ENCODE peak calls at places on chromosomes 3 and 15, in four cellular contexts. One of them, this sample, is unnamed.

GRCh38 chr3:69997486-69998307 is 1.8 kb upstream of the SAMMSON start:
- DNase-seq in brain microvascular endothelial cell: no peak
- DNase-seq in T-helper 2 cell: no peak
- DNase-seq in GM20000: no peak
- DNase-seq in this sample: no peak

GRCh38 chr3:117528688-117529087 is 819.1 kb downstream of the TUSC7 start:
- DNase-seq in T-helper 2 cell: no peak
- DNase-seq in brain microvascular endothelial cell: no peak
- DNase-seq in GM20000: no peak
- DNase-seq in this sample: no peak

GRCh38 chr3:184354121-184354728 is 7.2 kb downstream of the CLCN2 start:
- DNase-seq in brain microvascular endothelial cell: no peak
- DNase-seq in T-helper 2 cell: peak
- DNase-seq in GM20000: peak
- DNase-seq in this sample: no peak

GRCh38 chr3:16509721-16510619 is 3.5 kb downstream of the RFTN1 start:
- DNase-seq in T-helper 2 cell: no peak
- DNase-seq in GM20000: peak
- DNase-seq in brain microvascular endothelial cell: no peak
- DNase-seq in this sample: no peak

GRCh38 chr3:113659121-113659531 is 37.3 kb downstream of the USF3 start:
- DNase-seq in brain microvascular endothelial cell: no peak
- DNase-seq in GM20000: no peak
- DNase-seq in T-helper 2 cell: no peak
- DNase-seq in this sample: no peak

GRCh38 chr3:107142171-107142570 is 235.1 kb upstream of the CCDC54 start:
- DNase-seq in T-helper 2 cell: no peak
- DNase-seq in GM20000: no peak
- DNase-seq in brain microvascular endothelial cell: no peak
- DNase-seq in this sample: no peak

GRCh38 chr3:130661116-130661515 is 85.5 kb downstream of the PIK3R4 start:
- DNase-seq in T-helper 2 cell: no peak
- DNase-seq in GM20000: no peak
- DNase-seq in brain microvascular endothelial cell: peak
- DNase-seq in this sample: no peak

GRCh38 chr3:124329723-124330122 is 337.8 kb upstream of the ROPN1 start:
- DNase-seq in T-helper 2 cell: no peak
- DNase-seq in GM20000: no peak
- DNase-seq in brain microvascular endothelial cell: no peak
- DNase-seq in this sample: no peak

GRCh38 chr3:38585791-38586420 is 63.6 kb downstream of the SCN5A start:
- DNase-seq in brain microvascular endothelial cell: no peak
- DNase-seq in GM20000: no peak
- DNase-seq in T-helper 2 cell: no peak
- DNase-seq in this sample: no peak

GRCh38 chr15:60975951-60976350 is 253.2 kb downstream of the RORA start:
- DNase-seq in T-helper 2 cell: no peak
- DNase-seq in brain microvascular endothelial cell: no peak
- DNase-seq in GM20000: no peak
- DNase-seq in this sample: no peak

GRCh38 chr15:77942611-77943211 is 134.8 kb downstream of the TBC1D2B start:
- DNase-seq in brain microvascular endothelial cell: no peak
- DNase-seq in GM20000: no peak
- DNase-seq in T-helper 2 cell: no peak
- DNase-seq in this sample: no peak

GRCh38 chr15:31215490-31216209 is 111.0 kb upstream of the KLF13 start:
- DNase-seq in GM20000: peak
- DNase-seq in brain microvascular endothelial cell: peak
- DNase-seq in T-helper 2 cell: peak
- DNase-seq in this sample: no peak

GRCh38 chr15:71647479-71647792 is 162.9 kb upstream of the NR2E3 start:
- DNase-seq in T-helper 2 cell: no peak
- DNase-seq in brain microvascular endothelial cell: peak
- DNase-seq in GM20000: no peak
- DNase-seq in this sample: no peak

GRCh38 chr3:149701977-149702350 is 44.1 kb upstream of the WWTR1 start:
- DNase-seq in GM20000: no peak
- DNase-seq in T-helper 2 cell: no peak
- DNase-seq in brain microvascular endothelial cell: no peak
- DNase-seq in this sample: no peak

GRCh38 chr15:95832655-95833054 is 497.8 kb upstream of the NR2F2 start:
- DNase-seq in T-helper 2 cell: no peak
- DNase-seq in brain microvascular endothelial cell: no peak
- DNase-seq in GM20000: no peak
- DNase-seq in this sample: no peak

This sample was measured in non-pigmented ciliary epithelial cell.